ENCODE peak calls at places on chromosomes 2 and 18, in nine cellular contexts. K is HS-5; N is activated CD4-positive, alpha-beta T cell treated with anti-CD3 and anti-CD28 coated beads for 36 hours; V is naive thymus-derived CD8-positive, alpha-beta T cell; H is fibroblast of lung; Q is mesendoderm; S is GM06990; R is ACHN; Z is Peyer's patch. D is an unnamed sample.

GRCh38 chr2:151269798-151270568 is 8.3 kb upstream of the RBM43 start:
- DNase-seq in H (no peak), K (no peak), N (no peak), Q (peak), R (no peak), S (no peak), V (no peak), Z (no peak), D (no peak)

GRCh38 chr18:58097907-58098166 is 53.8 kb downstream of the NEDD4L start:
- DNase-seq in R (no peak), K (no peak), Q (no peak), Z (no peak), V (no peak), H (no peak), S (no peak), N (no peak), D (no peak)

GRCh38 chr2:64636105-64636873 is 17.4 kb downstream of the SERTAD2 start:
- DNase-seq in K (no peak), Z (no peak), N (peak), H (no peak), S (peak), R (no peak), V (no peak), Q (no peak), D (peak)

GRCh38 chr2:72135921-72136320 is 11.7 kb downstream of the CYP26B1 start:
- DNase-seq in R (no peak), K (no peak), Q (no peak), S (no peak), N (no peak), H (no peak), Z (peak), V (no peak), D (no peak)

GRCh38 chr2:59997371-59997770 is 556.1 kb downstream of the BCL11A start:
- DNase-seq in V (no peak), Q (no peak), R (no peak), Z (no peak), H (no peak), N (no peak), K (no peak), S (no peak), D (no peak)

GRCh38 chr2:9235388-9236344 is 29.1 kb downstream of the ASAP2 start:
- DNase-seq in Z (no peak), V (no peak), H (peak), S (no peak), Q (no peak), R (no peak), K (no peak), N (no peak), D (no peak)

GRCh38 chr2:179191110-179191509 is 73.5 kb downstream of the SESTD1 start:
- DNase-seq in Z (no peak), N (no peak), S (no peak), Q (no peak), V (no peak), R (no peak), K (no peak), H (no peak), D (no peak)

GRCh38 chr2:168521342-168521741 is 65.3 kb downstream of the CERS6 start:
- DNase-seq in Q (no peak), N (no peak), H (peak), R (no peak), S (no peak), Z (no peak), K (no peak), V (no peak), D (no peak)

GRCh38 chr18:73835656-73836055 is 312.0 kb downstream of the FBXO15 start:
- DNase-seq in N (no peak), V (no peak), Z (no peak), S (no peak), H (no peak), Q (no peak), R (no peak), K (no peak), D (no peak)

GRCh38 chr2:12479042-12479601 is 237.6 kb upstream of the TRIB2 start:
- DNase-seq in Z (no peak), S (no peak), R (no peak), H (peak), K (no peak), Q (no peak), V (no peak), N (no peak), D (no peak)

GRCh38 chr2:3580449-3580848 is 5.4 kb downstream of the RPS7 start:
- DNase-seq in V (no peak), Q (no peak), S (no peak), H (no peak), K (no peak), Z (no peak), N (no peak), R (no peak), D (no peak)

GRCh38 chr18:45567123-45567522 is 48.2 kb upstream of the SLC14A2 start:
- DNase-seq in K (no peak), V (no peak), H (peak), R (no peak), N (no peak), Z (no peak), S (no peak), Q (peak), D (no peak)

GRCh38 chr2:71581015-71581414 is 127.7 kb downstream of the DYSF start:
- DNase-seq in V (no peak), K (no peak), Z (no peak), H (no peak), S (no peak), N (no peak), Q (no peak), R (no peak), D (no peak)

D was measured in B cell.